ENCODE peak calls at places on chromosomes 13 and 19, in five cellular contexts. C is stimulated activated CD8-positive, alpha-beta memory T cell treated with anti-CD3 and anti-CD28 coated beads, Interleukin-4, amount 100 ng/mL, for 48 hours; G is hepatic stellate cell; B is T follicular helper cell; D is T-helper 17 cell. T is an unnamed sample.
A peak's percentile ranks its signal among the peaks of the same experiment; 100 is the strongest.

GRCh38 chr13:42320375-42320787 is 48.4 kb downstream of the AKAP11 start:
- DNase-seq in C (no peak), G (no peak), B (no peak), D (no peak), T (no peak)

GRCh38 chr13:30561506-30561905 is 56.2 kb upstream of the USPL1 start:
- DNase-seq in C (no peak), G (no peak), B (no peak), D (no peak), T (no peak)

GRCh38 chr19:51948979-51949378 is 21.7 kb downstream of the ZNF613 start:
- DNase-seq in C (no peak), G (peak; percentile 10), B (no peak), D (no peak), T (no peak)

GRCh38 chr19:55088543-55089265 is 13.0 kb downstream of the EPS8L1 start:
- DNase-seq in C (peak; percentile 98), G (peak; percentile 81), B (peak; percentile 69), D (peak; percentile 77), T (peak; percentile 78)

GRCh38 chr19:15253513-15253912 is 21.3 kb upstream of the EPHX3 start:
- DNase-seq in C (no peak), G (no peak), B (no peak), D (no peak), T (no peak)

GRCh38 chr19:14497347-14497921 is 1.5 kb upstream of the GIPC1 start:
- DNase-seq in C (no peak), G (no peak), B (no peak), D (no peak), T (no peak)

GRCh38 chr13:79637086-79637763 is 156.3 kb downstream of the NDFIP2 start:
- DNase-seq in C (no peak), G (no peak), B (no peak), D (no peak), T (no peak)

GRCh38 chr19:3586707-3587346 is 1.5 kb downstream of the GIPC3 start:
- DNase-seq in C (no peak), G (no peak), B (no peak), D (no peak), T (no peak)

GRCh38 chr13:95643471-95643813 is 1.1 kb downstream of the DZIP1 start:
- DNase-seq in C (no peak), G (peak; percentile 16), B (no peak), D (no peak), T (no peak)

GRCh38 chr13:105773887-105774538 is 761.4 kb downstream of the EFNB2 start:
- DNase-seq in C (no peak), G (no peak), B (no peak), D (no peak), T (no peak)

GRCh38 chr19:29364224-29364726 is 151.3 kb upstream of the UQCRFS1 start:
- DNase-seq in C (no peak), G (no peak), B (no peak), D (no peak), T (no peak)

GRCh38 chr13:113415825-113416224 is 37.5 kb downstream of the ADPRHL1 start:
- DNase-seq in C (no peak), G (no peak), B (no peak), D (no peak), T (no peak)

GRCh38 chr13:68257111-68257842 is 1027.1 kb upstream of the PCDH9 start:
- DNase-seq in C (no peak), G (no peak), B (no peak), D (no peak), T (no peak)

GRCh38 chr13:109281823-109282239 is 504.6 kb downstream of the IRS2 start:
- DNase-seq in C (no peak), G (no peak), B (no peak), D (no peak), T (no peak)

GRCh38 chr19:41225238-41226052 is 6.4 kb downstream of the AXL start:
- DNase-seq in C (no peak), G (peak; percentile 96), B (peak; percentile 7), D (no peak), T (no peak)

GRCh38 chr19:39223703-39224279 is 19.7 kb upstream of the SYCN start:
- DNase-seq in C (peak; percentile 32), G (no peak), B (no peak), D (no peak), T (no peak)

GRCh38 chr19:16160943-16161560 is 12.3 kb downstream of the CIB3 start:
- DNase-seq in C (peak; percentile 75), G (peak; percentile 73), B (no peak), D (no peak), T (no peak)

GRCh38 chr13:31749929-31750328 is 10.6 kb downstream of the RXFP2 start:
- DNase-seq in C (no peak), G (peak; percentile 71), B (no peak), D (no peak), T (no peak)